ENCODE peak calls at places on chromosomes 4 and X, in six cellular contexts. B is ovary, S is H1, Z is body of pancreas, V is stomach, O is IMR-90. E is an unnamed sample.

GRCh38 chr4:3409571-3410091 is 32.1 kb upstream of the HGFAC start:
- DNase-seq in B (peak; percentile 34), S (no peak), Z (no peak), V (no peak), O (no peak), E (peak; percentile 7)

GRCh38 chrX:86023806-86024205 is 23.6 kb downstream of the CHM start:
- DNase-seq in B (no peak), S (no peak), Z (no peak), V (no peak), O (no peak), E (no peak)

GRCh38 chr4:87118826-87119225 is 101.6 kb downstream of the KLHL8 start:
- DNase-seq in B (no peak), S (no peak), Z (no peak), V (no peak), O (peak; percentile 93), E (no peak)

GRCh38 chr4:1230971-1231636 is 17.8 kb downstream of the CTBP1 start:
- DNase-seq in B (no peak), S (no peak), Z (no peak), V (no peak), O (no peak), E (no peak)

GRCh38 chr4:84683065-84683464 is 100.1 kb downstream of the CDS1 start:
- DNase-seq in B (no peak), S (no peak), Z (no peak), V (no peak), O (no peak), E (no peak)

GRCh38 chr4:172850838-172851237 is 317.8 kb upstream of the GALNT7 start:
- DNase-seq in B (no peak), S (no peak), Z (no peak), V (no peak), O (peak; percentile 95), E (no peak)

GRCh38 chr4:103892616-103893015 is 172.8 kb upstream of the TACR3 start:
- DNase-seq in B (no peak), S (no peak), Z (no peak), V (no peak), O (no peak), E (no peak)

GRCh38 chr4:84091266-84091665 is 407.8 kb downstream of the NKX6-1 start:
- DNase-seq in B (no peak), S (no peak), Z (no peak), V (no peak), O (no peak), E (no peak)

GRCh38 chr4:8502836-8503585 is 62.4 kb downstream of the TRMT44 start:
- DNase-seq in B (peak; percentile 92), S (no peak), Z (no peak), V (no peak), O (no peak), E (no peak)

GRCh38 chr4:57187241-57187640 is 77.1 kb upstream of the IGFBP7 start:
- DNase-seq in B (no peak), S (no peak), Z (no peak), V (no peak), O (no peak), E (no peak)

GRCh38 chr4:135775909-135776308 is 1574.3 kb upstream of the PABPC4L start:
- DNase-seq in B (no peak), S (no peak), Z (no peak), V (no peak), O (no peak), E (no peak)

GRCh38 chr4:2672082-2672481 is 84.1 kb downstream of the TNIP2 start:
- DNase-seq in B (no peak), S (no peak), Z (no peak), V (no peak), O (no peak), E (no peak)

GRCh38 chrX:149540621-149541520 is at the start of gene EOLA1:
- DNase-seq in B (peak; percentile 87), S (peak; percentile 46), Z (peak; percentile 88), V (peak; percentile 89), O (peak; percentile 98), E (peak; percentile 92)
- TF ChIP-seq POLR2A in B (peak; percentile 28), S (no peak), Z (peak; percentile 77), V (no peak), O (peak; percentile 87), E (peak; percentile 49)

GRCh38 chrX:107674480-107675364 is 46.4 kb downstream of the PRPS1 start:
- DNase-seq in B (peak; percentile 53), S (no peak), Z (peak; percentile 49), V (peak; percentile 58), O (no peak), E (peak; percentile 83)
- H3K27ac ChIP-seq in B (peak overlapping the region; percentile 85), S (no peak overlapping the region), Z (peak overlapping the region; percentile 85), V (peak overlapping the region; percentile 93), O (no peak overlapping the region), E (peak overlapping the region; percentile 89)

GRCh38 chr4:10090467-10091250 is 25.9 kb downstream of the WDR1 start:
- DNase-seq in B (peak; percentile 35), S (no peak), Z (no peak), V (no peak), O (no peak), E (no peak)
- TF ChIP-seq POLR2A in B (no peak), S (no peak), Z (no peak), V (no peak), O (no peak), E (no peak)

DNA sequence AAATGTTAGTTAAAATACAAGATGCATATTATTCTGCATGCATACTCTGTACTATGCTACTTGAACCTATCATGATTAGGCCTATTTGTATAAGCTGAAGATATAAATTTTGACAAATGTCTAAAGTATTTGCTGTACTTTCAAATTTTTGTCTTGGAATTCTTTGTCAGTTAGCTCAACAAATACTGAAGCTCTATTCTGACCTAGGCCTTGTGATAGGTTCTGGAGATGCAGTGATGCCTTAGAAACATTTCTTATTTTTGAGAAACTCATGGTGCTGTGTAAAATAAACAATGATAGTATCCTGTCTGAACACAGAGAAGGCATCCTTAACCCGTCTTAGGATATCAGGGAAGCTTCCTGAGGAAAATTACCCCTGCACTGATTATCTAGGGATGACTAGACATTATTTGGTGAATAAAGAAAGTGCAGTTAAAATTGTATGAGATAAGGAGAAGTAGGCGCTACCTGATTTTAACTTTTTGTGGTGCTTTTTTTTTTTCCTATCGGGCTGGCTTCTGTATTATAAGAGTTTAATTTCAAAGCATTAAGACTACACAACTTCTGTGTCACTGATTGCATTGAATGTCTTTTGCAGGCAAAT is 43.4 kb downstream of the MOB1B start:
- DNase-seq in B (no peak), S (no peak), Z (no peak), V (no peak), O (peak; percentile 66), E (no peak)
- H3K27ac ChIP-seq in B (no peak overlapping the region), S (no peak overlapping the region), Z (no peak overlapping the region), V (no peak overlapping the region), O (no peak overlapping the region), E (no peak overlapping the region)

GRCh38 chrX:154094833-154095232 is 2.7 kb downstream of the MECP2 start:
- DNase-seq in B (no peak), S (no peak), Z (no peak), V (no peak), O (no peak), E (no peak)

GRCh38 chrX:154097003-154097596 is 417 bp downstream of the MECP2 start:
- DNase-seq in B (peak; percentile 87), S (no peak), Z (peak; percentile 71), V (peak; percentile 65), O (peak; percentile 51), E (peak; percentile 68)

GRCh38 chrX:154098551-154098950 is 1.0 kb upstream of the MECP2 start:
- DNase-seq in B (no peak), S (no peak), Z (peak; percentile 57), V (no peak), O (no peak), E (no peak)

GRCh38 chrX:154097597-154098541 is at the start of gene MECP2:
- DNase-seq in B (peak; percentile 92), S (peak; percentile 68), Z (peak; percentile 93), V (peak; percentile 92), O (peak; percentile 88), E (peak; percentile 91)

GRCh38 chrX:154096140-154097002 is 1.1 kb downstream of the MECP2 start:
- DNase-seq in B (peak; percentile 46), S (no peak), Z (peak; percentile 19), V (no peak), O (peak; percentile 43), E (no peak)
- TF ChIP-seq POLR2A in B (no peak), S (no peak), Z (no peak), V (no peak), O (no peak), E (no peak)

GRCh38 chrX:13551610-13552009 is 17.8 kb upstream of the EGFL6 start:
- DNase-seq in B (no peak), S (no peak), Z (no peak), V (no peak), O (no peak), E (no peak)
- H3K27ac ChIP-seq in B (no peak overlapping the region), S (no peak overlapping the region), Z (no peak overlapping the region), V (no peak overlapping the region), O (no peak overlapping the region), E (no peak overlapping the region)

DNA sequence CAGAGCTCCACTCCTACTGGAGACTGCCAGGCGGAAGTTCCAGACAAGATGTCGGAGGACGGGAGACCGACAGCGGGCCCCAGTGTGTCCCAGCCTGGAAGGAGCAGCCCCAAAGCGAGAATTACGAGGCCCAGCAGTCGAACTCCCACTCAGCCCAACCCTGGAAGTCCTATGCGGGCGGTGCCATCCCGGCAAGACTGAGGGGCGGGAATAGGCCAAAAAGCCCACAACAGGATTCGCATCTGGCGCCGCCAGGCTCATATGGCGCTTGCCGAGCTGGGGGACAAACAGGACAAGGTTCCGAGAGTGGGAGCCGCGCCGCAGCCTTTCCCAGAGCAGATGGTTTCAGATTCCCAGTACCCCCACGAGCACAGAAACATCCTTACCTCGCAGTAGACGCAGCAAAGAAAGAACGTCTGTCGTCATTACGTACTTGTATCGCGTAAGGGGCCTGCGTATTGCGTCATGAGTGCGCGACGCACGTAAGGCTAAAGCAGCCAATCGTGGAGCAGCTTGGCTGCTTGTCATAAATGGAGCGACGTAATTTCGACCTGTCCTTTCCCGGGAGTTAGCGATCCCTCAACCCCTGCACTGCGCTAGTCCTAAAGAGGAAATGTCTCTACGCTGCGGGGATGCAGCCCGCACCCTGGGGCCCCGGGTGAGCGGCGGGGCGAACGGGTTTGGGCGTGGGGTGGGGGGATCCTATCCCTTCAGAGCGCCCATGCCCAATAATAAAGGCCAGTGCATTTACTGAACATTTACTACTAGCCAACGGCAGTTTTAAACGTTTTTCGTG is at the start of the genes LIAS and RPL9:
- DNase-seq in B (peak; percentile 98), S (peak; percentile 96), Z (peak; percentile 98), V (peak; percentile 98), O (peak; percentile 100), E (peak; percentile 94)
- TF ChIP-seq POLR2A in B (peak; percentile 98), S (peak; percentile 99), Z (peak; percentile 96), V (no peak), O (peak; percentile 98), E (peak; percentile 96)